ENCODE peak calls at places on chromosomes 3 and 15, in six cellular contexts. E is stomach, O is spleen, R is prostate gland, S is transverse colon, Z is suprapubic skin. F is an unnamed sample. For H3K4me1, the result is how much of the 10 kb centered on the place peaks cover.

GRCh38 chr3:16249336-16249735 is 15.4 kb downstream of the DPH3 start:
- DNase-seq in Z (no peak), O (peak), E (no peak), R (no peak), S (no peak), F (peak)

GRCh38 chr3:184423567-184423966 is 43.7 kb downstream of the CHRD start:
- DNase-seq in E (no peak), R (no peak), S (no peak), O (no peak), Z (no peak), F (no peak)

GRCh38 chr15:51129513-51130197 is 34.9 kb upstream of the TNFAIP8L3 start:
- DNase-seq in R (no peak), S (peak), E (no peak), Z (no peak), O (no peak), F (no peak)

GRCh38 chr3:17075907-17076306 is 191.2 kb downstream of the PLCL2 start:
- DNase-seq in R (no peak), S (no peak), Z (no peak), O (no peak), E (no peak), F (no peak)

GRCh38 chr3:67558429-67558828 is 96.0 kb downstream of the SUCLG2 start:
- DNase-seq in O (no peak), E (no peak), Z (no peak), R (no peak), S (no peak), F (no peak)

GRCh38 chr3:12689997-12690711 is 26.2 kb upstream of the RAF1 start:
- DNase-seq in R (no peak), S (no peak), E (no peak), O (no peak), Z (no peak), F (no peak)

GRCh38 chr3:178703268-178703975 is 167.2 kb downstream of the KCNMB2 start:
- DNase-seq in R (no peak), S (no peak), Z (no peak), E (no peak), O (no peak), F (no peak)

GRCh38 chr3:156604064-156604641 is 49.2 kb upstream of the SSR3 start:
- DNase-seq in S (no peak), Z (no peak), E (no peak), O (no peak), R (no peak), F (no peak)

GRCh38 chr3:11621077-11621476 is 22.6 kb downstream of the VGLL4 start:
- DNase-seq in S (no peak), E (no peak), R (no peak), Z (no peak), O (no peak), F (no peak)

GRCh38 chr15:101048191-101049011 is 129.2 kb downstream of the LRRK1 start:
- DNase-seq in E (peak), R (no peak), Z (peak), O (peak), S (peak), F (no peak)

GRCh38 chr3:184811034-184811433 is 932 bp upstream of the VPS8 start:
- DNase-seq in E (no peak), O (no peak), Z (no peak), R (no peak), S (no peak), F (no peak)

GRCh38 chr3:30760737-30761136 is 133.7 kb downstream of the GADL1 start:
- DNase-seq in Z (no peak), S (no peak), O (no peak), R (no peak), E (no peak), F (no peak)
- H3K4me1 ChIP-seq in Z (under half), S (under half), O (under half), R (under half), E (under half), F (under half)

DNA sequence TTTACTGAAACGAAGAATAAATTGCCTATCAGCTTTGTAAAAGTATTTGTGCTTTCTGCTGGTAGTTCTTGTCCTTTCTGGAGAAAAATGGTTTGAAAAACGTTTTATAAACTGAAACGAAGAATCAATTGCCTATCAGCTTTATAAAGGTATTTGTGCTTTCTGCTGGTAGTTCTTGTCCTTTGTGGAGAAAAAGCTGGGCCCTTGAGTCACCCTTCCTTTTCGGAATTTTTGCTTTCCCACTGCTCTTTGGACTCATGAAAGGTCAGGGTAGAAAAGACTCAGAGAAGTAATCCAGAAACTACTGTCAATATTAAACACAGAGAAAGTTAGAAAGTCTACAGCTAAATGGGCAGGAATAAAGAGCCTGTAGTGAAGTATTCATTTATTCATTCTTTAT is 72.8 kb downstream of the EOMES start:
- DNase-seq in Z (no peak), E (no peak), R (no peak), O (no peak), S (no peak), F (no peak)
- TF ChIP-seq POLR2AphosphoS5 in Z (no peak), E (no peak), R (no peak), O (no peak), S (no peak), F (no peak)

DNA sequence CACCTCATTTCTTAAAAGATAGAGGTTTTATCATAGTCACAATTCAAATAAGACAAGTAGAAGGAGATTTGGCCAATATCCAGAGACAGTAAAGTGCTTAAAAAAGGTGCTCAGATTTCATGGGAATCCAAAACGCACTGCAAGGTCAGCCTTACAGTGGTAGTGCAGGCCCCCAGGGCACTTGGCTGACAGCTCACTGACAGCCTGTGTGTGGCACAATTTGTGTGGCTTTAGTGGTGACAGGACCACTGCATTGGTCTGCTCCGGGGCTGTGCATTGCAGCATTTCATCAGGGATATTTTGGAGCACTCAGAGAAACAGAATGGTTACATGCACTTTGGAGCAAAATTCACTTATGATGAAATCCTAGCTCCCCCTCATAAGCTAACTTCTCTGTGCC is 544.3 kb downstream of the NTRK3 start:
- DNase-seq in Z (no peak), R (no peak), E (no peak), O (no peak), S (no peak), F (no peak)
- H3K4me1 ChIP-seq in Z (under half), R (under half), E (under half), O (under half), S (under half), F (under half)

GRCh38 chr3:122188758-122189157 is 5.3 kb downstream of the CASR start:
- DNase-seq in O (no peak), Z (no peak), R (no peak), S (no peak), E (no peak), F (no peak)
- TF ChIP-seq POLR2AphosphoS5 in O (no peak), Z (no peak), R (no peak), S (no peak), E (no peak), F (no peak)